ENCODE peak calls at places on chromosomes 1 and 21, in four cellular contexts. R is GM12892, T is suprapubic skin, H is Peyer's patch. M is an unnamed sample.

GRCh38 chr1:1842360-1843146 is 48.3 kb downstream of the GNB1 start:
- DNase-seq in T (peak), R (no peak), H (peak), M (no peak)

GRCh38 chr1:115495111-115495510 is 146.7 kb upstream of the VANGL1 start:
- DNase-seq in T (no peak), H (no peak), R (no peak), M (no peak)

GRCh38 chr1:109498161-109498801 is 4.4 kb downstream of the CYB561D1 start:
- DNase-seq in R (no peak), T (no peak), H (no peak), M (no peak)

GRCh38 chr1:233337505-233337904 is 10.0 kb downstream of the MAP3K21 start:
- DNase-seq in T (no peak), H (no peak), R (no peak), M (no peak)

GRCh38 chr1:37989381-37989930 is 366 bp downstream of the SF3A3 start:
- DNase-seq in T (no peak), H (no peak), R (no peak), M (no peak)

GRCh38 chr1:28437260-28437923 is 67.9 kb downstream of the PHACTR4 start:
- DNase-seq in T (no peak), R (no peak), H (no peak), M (no peak)

GRCh38 chr1:47388548-47389238 is 27.4 kb upstream of the FOXE3 start:
- DNase-seq in H (peak), R (peak), T (no peak), M (peak)

GRCh38 chr1:89690595-89690994 is 57.7 kb downstream of the LRRC8C start:
- DNase-seq in H (no peak), R (no peak), T (no peak), M (no peak)

GRCh38 chr1:20068722-20069121 is 1.3 kb upstream of the PLA2G5 start:
- DNase-seq in H (no peak), T (no peak), R (no peak), M (no peak)

GRCh38 chr21:41768371-41769042 is 1.7 kb upstream of the RIPK4 start:
- DNase-seq in R (no peak), H (peak), T (peak), M (no peak)

GRCh38 chr1:171257207-171258052 is 9.1 kb downstream of the FMO1 start:
- DNase-seq in T (peak), R (no peak), H (no peak), M (peak)

GRCh38 chr1:4668738-4669700 is 14.6 kb downstream of the AJAP1 start:
- DNase-seq in T (no peak), H (no peak), R (no peak), M (no peak)

GRCh38 chr1:189357317-189357716 is 1120.3 kb downstream of the BRINP3 start:
- DNase-seq in T (no peak), H (no peak), R (no peak), M (no peak)
- TF ChIP-seq POLR2A in T (no peak), H (no peak), R (no peak), M (no peak)

GRCh38 chr1:203278885-203279406 is 26.4 kb upstream of the BTG2 start:
- DNase-seq in H (no peak), R (no peak), T (no peak), M (no peak)
- TF ChIP-seq POLR2A in H (no peak), R (no peak), T (no peak), M (no peak)

GRCh38 chr1:184610872-184611614 is 143.6 kb downstream of the EDEM3 start:
- DNase-seq in H (no peak), R (no peak), T (no peak), M (no peak)
- TF ChIP-seq POLR2A in H (no peak), R (no peak), T (no peak), M (no peak)

GRCh38 chr1:45669859-45670655 is 16.3 kb downstream of the GPBP1L1 start:
- DNase-seq in H (no peak), T (no peak), R (no peak), M (no peak)

GRCh38 chr1:45667321-45668111 is 18.8 kb downstream of the GPBP1L1 start:
- DNase-seq in H (no peak), R (no peak), T (no peak), M (no peak)

GRCh38 chr1:45666836-45667235 is 19.5 kb downstream of the GPBP1L1 start:
- DNase-seq in R (no peak), T (no peak), H (no peak), M (no peak)

GRCh38 chr1:45669379-45669778 is 17.0 kb downstream of the GPBP1L1 start:
- DNase-seq in R (no peak), T (no peak), H (no peak), M (no peak)

DNA sequence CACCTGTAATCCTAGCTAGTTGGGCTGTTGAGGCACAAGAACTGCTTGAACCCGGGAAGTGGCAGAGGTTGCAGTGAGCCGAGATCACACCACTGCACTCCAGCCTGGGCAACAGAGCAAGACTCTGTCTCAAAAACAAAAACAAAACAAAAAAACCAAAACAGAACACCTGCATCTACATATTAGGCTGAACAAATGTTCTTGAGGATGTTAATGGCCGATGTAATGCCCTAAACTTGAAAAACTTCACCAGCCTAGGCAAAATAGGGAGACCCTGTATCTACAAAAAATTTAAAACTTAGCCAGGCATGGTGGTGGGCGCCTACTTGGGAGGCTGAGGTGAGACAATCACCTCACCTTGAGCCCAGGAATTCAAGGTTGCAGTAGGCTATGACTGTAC is 17.8 kb downstream of the GPBP1L1 start:
- DNase-seq in H (no peak), T (no peak), R (no peak), M (no peak)
- TF ChIP-seq POLR2A in H (no peak), T (no peak), R (no peak), M (no peak)

DNA sequence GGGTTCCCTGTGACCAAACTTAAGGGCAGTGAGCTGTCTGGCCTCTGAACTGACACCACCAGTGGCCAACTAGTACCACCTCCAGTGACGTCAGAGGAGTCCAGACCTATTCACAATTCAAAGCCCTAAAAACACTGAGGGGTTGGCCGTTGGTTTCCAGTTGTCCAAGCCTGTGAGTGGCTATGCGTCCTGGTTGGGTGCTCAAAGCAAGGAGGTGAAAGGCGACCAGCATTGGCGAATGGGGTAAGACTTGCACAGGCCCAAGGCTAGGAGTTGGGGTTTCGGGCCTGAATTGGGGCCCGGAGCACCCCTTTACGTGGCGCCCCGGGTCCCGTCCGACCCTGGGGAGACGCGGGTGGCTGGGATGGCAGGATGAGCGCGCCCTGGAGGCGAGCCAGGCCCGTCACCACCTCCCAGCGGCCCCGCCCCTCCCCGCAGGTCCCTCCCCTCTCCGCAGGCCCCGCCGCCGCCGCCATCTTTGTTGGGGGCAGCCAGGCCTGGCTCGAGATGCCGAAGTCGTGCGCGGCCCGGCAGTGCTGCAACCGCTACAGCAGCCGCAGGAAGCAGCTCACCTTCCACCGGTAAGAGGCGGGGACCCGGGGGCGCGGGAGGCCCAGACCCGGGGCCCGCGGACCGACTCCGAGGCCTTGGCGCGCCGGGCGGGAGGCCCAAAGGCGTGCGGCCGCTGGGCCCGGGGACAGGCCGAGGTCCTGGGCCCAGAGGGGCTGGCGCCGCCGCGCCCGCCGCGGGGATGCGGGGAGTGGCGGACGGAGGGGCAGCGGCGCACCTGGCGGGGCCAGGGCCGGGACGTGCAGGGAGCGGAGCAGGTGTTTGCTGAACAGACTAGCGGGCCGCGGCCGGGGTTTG is at the start of gene THAP3:
- DNase-seq in R (peak), T (peak), H (peak), M (peak)
- TF ChIP-seq POLR2A in R (peak), T (no peak), H (no peak), M (no peak)

DNA sequence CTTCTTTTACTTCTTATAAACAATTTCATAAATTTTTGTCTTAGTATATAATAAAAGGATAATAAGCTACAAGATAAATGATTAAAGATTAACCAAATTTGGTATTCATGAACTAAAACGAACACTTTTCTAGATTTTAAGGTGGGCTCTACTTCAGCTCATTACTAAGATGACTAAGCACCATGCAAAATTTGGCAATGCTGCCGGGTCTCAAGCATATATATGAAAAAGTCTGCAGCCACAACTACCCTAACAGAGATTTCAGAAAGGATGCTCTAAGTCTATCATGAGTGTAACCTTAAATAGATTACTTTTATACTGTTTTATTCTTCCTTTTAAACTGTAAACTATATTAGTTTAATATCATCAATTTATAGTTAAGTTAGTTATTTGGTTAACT is 47.8 kb downstream of the BRWD1 start:
- DNase-seq in H (no peak), R (no peak), T (no peak), M (no peak)
- TF ChIP-seq POLR2A in H (no peak), R (no peak), T (no peak), M (no peak)

DNA sequence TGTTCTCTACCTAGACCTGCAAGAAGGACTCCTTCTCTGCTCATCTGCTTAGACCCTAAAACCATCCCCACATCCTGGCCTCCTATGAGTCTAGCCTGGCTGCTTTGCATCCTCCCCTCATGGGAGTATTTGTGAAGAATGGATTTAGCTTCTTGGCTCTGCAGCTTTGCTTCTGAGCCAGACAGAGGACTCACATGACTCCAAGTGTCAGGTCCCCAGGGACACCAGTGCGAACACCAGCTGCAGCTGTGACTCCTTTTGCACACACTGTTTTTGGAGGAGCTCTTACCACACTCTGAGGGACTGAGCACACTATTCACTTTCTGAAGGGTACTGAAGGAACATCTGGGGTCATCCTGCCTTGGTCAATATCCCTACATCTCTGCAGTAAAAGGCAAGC is 131.8 kb upstream of the SGIP1 start:
- DNase-seq in H (peak), R (no peak), T (peak), M (peak)
- TF ChIP-seq POLR2A in H (no peak), R (peak), T (no peak), M (no peak)

DNA sequence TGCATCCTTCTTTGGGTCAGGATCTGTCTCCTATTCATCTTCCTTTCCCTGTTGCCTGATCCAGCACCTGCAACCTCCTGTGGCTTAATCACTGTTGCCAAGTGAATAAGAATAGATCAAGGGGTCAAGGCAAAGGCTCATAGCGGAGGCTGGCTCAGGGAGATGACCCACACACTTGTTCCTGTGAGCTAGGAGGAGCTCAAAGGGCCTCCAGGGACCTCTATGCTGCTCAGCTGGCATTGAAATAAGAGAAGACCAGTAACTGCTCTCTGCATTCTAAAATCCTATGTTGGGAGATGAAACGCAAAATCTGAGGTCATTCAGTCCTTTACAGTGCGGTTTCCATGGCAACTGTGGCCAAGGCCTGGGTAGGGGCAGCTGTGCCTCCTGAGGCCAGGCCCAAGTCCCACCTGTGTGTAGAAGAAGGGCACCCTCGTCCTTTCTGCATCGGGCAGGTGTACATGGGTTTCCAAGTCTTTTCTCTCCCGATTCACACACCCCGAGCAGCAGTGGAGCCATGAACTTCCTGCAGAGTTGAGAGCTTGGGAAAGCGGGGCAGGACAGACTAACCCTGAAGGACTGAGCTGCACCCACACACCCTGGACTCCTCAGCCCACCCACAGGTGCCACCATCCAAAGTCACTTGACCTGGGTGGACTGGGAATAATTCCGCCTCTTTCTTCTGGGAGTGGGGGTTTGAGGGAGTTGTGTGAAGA is 27.8 kb upstream of the STUM start:
- DNase-seq in T (no peak), H (no peak), R (no peak), M (peak)
- TF ChIP-seq POLR2A in T (no peak), H (no peak), R (no peak), M (no peak)

M was measured in lower leg skin.